ENCODE peak calls at places on chromosomes 11 and 22, in nine cellular contexts. Z is B cell, X is BJ, G is astrocyte of the spinal cord, Q is heart left ventricle, L is body of pancreas, T is MCF 10A, W is fibroblast of the aortic adventitia, V is RWPE1. U is an unnamed sample.

GRCh38 chr22:24500251-24500820 is 5.2 kb downstream of the UPB1 start:
- DNase-seq in W (no peak), Z (no peak), T (no peak), L (no peak), X (no peak), V (peak), Q (peak), G (no peak), U (peak)

GRCh38 chr22:40215266-40215665 is 37.5 kb downstream of the TNRC6B start:
- DNase-seq in T (peak), V (no peak), G (no peak), L (peak), X (no peak), Q (no peak), Z (no peak), W (no peak), U (no peak)

GRCh38 chr11:131893103-131893502 is 522.7 kb downstream of the NTM start:
- DNase-seq in V (no peak), L (no peak), X (no peak), Z (no peak), Q (no peak), W (no peak), T (no peak), G (no peak), U (no peak)

GRCh38 chr11:97610000-97610399 is 1220.2 kb downstream of the JRKL start:
- DNase-seq in Z (no peak), T (peak), G (no peak), L (no peak), W (peak), Q (no peak), X (no peak), V (no peak), U (no peak)

GRCh38 chr11:126162286-126163030 is 49.0 kb downstream of the RPUSD4 start:
- DNase-seq in Q (no peak), X (no peak), W (no peak), V (no peak), G (no peak), L (no peak), T (no peak), Z (no peak), U (no peak)

GRCh38 chr11:86595401-86595800 is 77.0 kb downstream of the ME3 start:
- DNase-seq in W (no peak), T (no peak), L (no peak), Q (no peak), V (no peak), X (no peak), G (no peak), Z (no peak), U (peak)

GRCh38 chr11:72618801-72619200 is 55.4 kb downstream of the PDE2A start:
- DNase-seq in G (no peak), Z (no peak), V (no peak), X (no peak), T (no peak), Q (no peak), L (no peak), W (peak), U (no peak)

GRCh38 chr11:82229346-82229745 is 504.3 kb downstream of the FAM181B start:
- DNase-seq in G (peak), W (peak), Q (no peak), X (no peak), T (peak), V (peak), Z (peak), L (no peak), U (no peak)

GRCh38 chr11:29124436-29124835 is 892.4 kb downstream of the KCNA4 start:
- DNase-seq in Z (no peak), W (no peak), X (no peak), G (no peak), Q (no peak), T (no peak), V (no peak), L (no peak), U (no peak)

GRCh38 chr11:7115775-7116174 is 27.0 kb downstream of the RBMXL2 start:
- DNase-seq in G (no peak), L (no peak), T (no peak), W (peak), X (no peak), Z (no peak), V (no peak), Q (no peak), U (no peak)

GRCh38 chr22:19799322-19800190 is 39.0 kb downstream of the TBX1 start:
- DNase-seq in G (peak), X (peak), W (peak), V (no peak), Z (no peak), T (no peak), L (no peak), Q (peak), U (no peak)

GRCh38 chr11:130554241-130555055 is 106.0 kb downstream of the ADAMTS15 start:
- DNase-seq in X (no peak), W (no peak), G (no peak), L (no peak), Z (no peak), Q (no peak), T (no peak), V (peak), U (no peak)

GRCh38 chr11:48055292-48056132 is 75.2 kb downstream of the PTPRJ start:
- DNase-seq in X (no peak), T (no peak), Q (no peak), W (peak), V (no peak), G (peak), Z (peak), L (peak), U (no peak)

GRCh38 chr11:110527146-110527545 is 97.4 kb downstream of the FDX1 start:
- DNase-seq in X (no peak), G (peak), Q (no peak), V (no peak), T (no peak), L (no peak), Z (no peak), W (no peak), U (no peak)

GRCh38 chr22:48372395-48372794 is 1455.3 kb downstream of the BRD1 start:
- DNase-seq in Z (no peak), Q (no peak), V (no peak), G (no peak), W (no peak), X (no peak), L (no peak), T (no peak), U (no peak)

GRCh38 chr11:20248345-20248744 is 88.1 kb upstream of the DBX1 start:
- DNase-seq in T (no peak), V (no peak), Z (no peak), Q (no peak), G (no peak), L (no peak), W (no peak), X (no peak), U (no peak)

GRCh38 chr11:34366522-34366921 is 8.7 kb upstream of the ABTB2 start:
- DNase-seq in Q (no peak), G (no peak), T (peak), L (peak), V (no peak), Z (no peak), X (no peak), W (peak), U (no peak)

GRCh38 chr22:46386312-46386711 is 50.8 kb downstream of the TRMU start:
- DNase-seq in Q (no peak), V (no peak), W (no peak), L (no peak), X (no peak), T (no peak), G (no peak), Z (no peak), U (no peak)
- TF ChIP-seq CTCF in Q (no peak), V (no peak), W (peak), L (no peak), X (no peak), T (no peak), G (peak), Z (no peak), U (no peak)

GRCh38 chr11:23509023-23509422 is 648.7 kb upstream of the CCDC179 start:
- DNase-seq in G (peak), L (no peak), X (no peak), Z (no peak), Q (no peak), V (peak), W (no peak), T (no peak), U (no peak)
- TF ChIP-seq CTCF in G (no peak), L (no peak), X (no peak), Z (no peak), Q (no peak), V (no peak), W (no peak), T (no peak), U (no peak)

GRCh38 chr22:49933236-49933921 is 14.9 kb downstream of the CRELD2 start:
- DNase-seq in V (no peak), Z (no peak), X (no peak), T (no peak), G (no peak), W (no peak), Q (peak), L (peak), U (no peak)
- TF ChIP-seq CTCF in V (no peak), Z (no peak), X (no peak), T (no peak), G (no peak), W (no peak), Q (no peak), L (no peak), U (no peak)

GRCh38 chr11:46537121-46537520 is 56.7 kb downstream of the AMBRA1 start:
- DNase-seq in Z (no peak), V (no peak), W (peak), G (peak), X (no peak), L (no peak), T (no peak), Q (no peak), U (no peak)
- TF ChIP-seq CTCF in Z (no peak), V (no peak), W (peak), G (peak), X (peak), L (no peak), T (no peak), Q (no peak), U (peak)

GRCh38 chr11:2089536-2090165 is 49.5 kb downstream of the IGF2 start:
- DNase-seq in G (peak), X (no peak), T (peak), W (peak), Z (peak), V (peak), L (no peak), Q (no peak), U (no peak)

GRCh38 chr11:2090172-2091111 is 48.7 kb downstream of the IGF2 start:
- DNase-seq in X (no peak), T (no peak), L (no peak), Z (no peak), Q (no peak), W (no peak), G (no peak), V (no peak), U (no peak)

GRCh38 chr11:2091112-2091746 is 48.0 kb downstream of the IGF2 start:
- DNase-seq in Q (no peak), Z (no peak), G (no peak), T (no peak), L (no peak), W (no peak), V (no peak), X (no peak), U (no peak)

GRCh38 chr11:2088284-2088683 is 50.9 kb downstream of the IGF2 start:
- DNase-seq in V (no peak), G (no peak), Q (no peak), T (no peak), W (no peak), L (no peak), Z (no peak), X (no peak), U (no peak)

DNA sequence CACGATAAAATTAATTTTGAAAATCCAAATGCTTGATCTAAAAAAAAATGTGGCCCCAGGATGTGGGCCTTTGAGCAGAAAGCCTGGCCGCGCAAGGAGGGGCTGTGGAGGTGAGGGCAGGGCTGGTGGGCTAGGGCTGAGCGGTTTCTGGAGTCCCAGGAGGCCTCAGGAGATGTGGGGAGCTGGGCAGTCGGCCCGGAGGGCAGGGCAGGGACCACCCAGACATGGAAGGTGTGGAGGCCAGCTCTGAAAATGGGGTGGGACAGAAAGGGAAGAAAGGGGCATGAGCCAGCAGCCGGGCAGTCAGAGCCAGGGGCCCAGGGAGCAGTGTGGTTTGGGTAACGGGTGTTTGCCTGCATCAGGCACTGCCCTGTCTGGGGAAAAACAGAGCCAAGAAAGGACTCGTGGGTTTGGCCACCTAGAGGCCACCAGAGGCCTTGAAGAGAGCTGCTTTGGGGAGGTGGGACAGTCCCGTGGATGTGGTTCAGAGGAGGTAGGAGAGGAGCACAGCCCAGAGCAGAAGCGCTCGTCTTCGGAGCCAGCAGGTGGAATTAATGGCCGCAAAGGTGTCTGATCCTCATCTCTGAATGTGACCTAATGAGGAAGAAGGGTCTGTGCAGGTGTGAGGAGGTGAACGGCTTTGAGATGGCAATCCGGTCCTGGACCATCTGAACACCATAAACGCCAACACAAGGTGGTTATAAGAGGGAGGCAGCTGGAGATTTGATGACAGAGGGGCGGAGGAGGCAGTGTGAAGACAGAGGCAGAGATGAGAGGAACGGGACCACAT is 50.2 kb downstream of the IGF2 start:
- DNase-seq in T (no peak), L (no peak), G (no peak), V (no peak), Q (no peak), Z (no peak), W (no peak), X (no peak), U (no peak)
- TF ChIP-seq CTCF in T (no peak), L (no peak), G (peak), V (no peak), Q (no peak), Z (no peak), W (peak), X (peak), U (no peak)

GRCh38 chr11:118325283-118325682 is 17.2 kb downstream of the CD3D start:
- DNase-seq in T (no peak), Z (no peak), W (no peak), V (no peak), G (no peak), X (no peak), Q (no peak), L (no peak), U (no peak)
- TF ChIP-seq CTCF in T (no peak), Z (no peak), W (no peak), V (no peak), G (no peak), X (no peak), Q (no peak), L (no peak), U (no peak)

DNA sequence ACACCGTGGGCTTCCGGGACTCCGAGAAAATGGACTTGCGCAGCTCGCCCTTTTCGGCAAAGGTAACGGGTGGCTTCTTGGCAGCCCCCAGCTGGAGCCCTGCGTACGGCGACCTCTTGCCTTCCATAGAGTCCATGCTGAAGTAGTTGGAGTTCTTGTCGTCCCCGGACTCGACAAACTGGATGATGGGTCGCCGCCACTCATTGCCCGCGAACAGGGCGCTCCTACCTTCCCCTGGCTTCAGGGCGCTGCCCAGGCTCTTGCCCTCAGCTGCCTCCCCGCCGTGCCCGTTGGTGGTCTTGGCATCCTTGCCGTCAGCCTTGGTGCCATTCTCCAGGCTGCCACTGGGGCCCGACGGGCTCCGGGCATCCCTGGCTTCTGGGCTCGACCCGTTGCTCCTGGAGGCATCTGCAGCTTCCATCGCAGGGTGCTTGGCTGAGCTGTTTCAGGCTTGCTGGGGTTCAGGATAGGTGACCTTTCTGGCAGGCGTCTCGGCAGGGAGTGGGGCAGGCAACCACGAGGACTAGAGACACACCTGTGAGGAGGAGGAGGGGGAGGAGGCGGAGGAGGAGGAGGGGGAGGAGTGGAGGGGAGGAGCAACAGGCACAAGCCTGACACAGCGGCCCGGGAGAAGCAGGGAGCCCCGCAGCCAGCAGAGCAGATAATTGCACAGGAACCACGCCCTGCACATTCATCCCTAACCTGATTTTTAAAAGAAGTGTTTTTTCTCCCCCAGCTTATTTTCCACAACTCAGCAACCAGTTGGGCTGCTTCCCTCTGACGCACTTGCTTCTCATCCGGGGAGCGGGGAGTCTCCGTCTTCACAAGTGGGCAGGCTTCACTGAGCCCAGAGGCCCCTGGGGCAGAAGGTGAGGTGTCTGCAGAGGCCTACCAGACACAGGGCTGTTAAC is at the start of gene TRIM29:
- DNase-seq in Q (no peak), V (peak), G (no peak), X (no peak), L (peak), Z (no peak), T (peak), W (no peak), U (no peak)
- TF ChIP-seq CTCF in Q (no peak), V (peak), G (no peak), X (no peak), L (no peak), Z (no peak), T (peak), W (no peak), U (no peak)

GRCh38 chr11:79259800-79260199 is 181.0 kb downstream of the TENM4 start:
- DNase-seq in X (no peak), V (no peak), W (no peak), T (peak), L (no peak), G (no peak), Q (no peak), Z (no peak), U (no peak)
- TF ChIP-seq CTCF in X (no peak), V (no peak), W (peak), T (no peak), L (peak), G (peak), Q (no peak), Z (no peak), U (peak)

GRCh38 chr11:5553347-5553746 is 5.0 kb upstream of the OR52H1 start:
- DNase-seq in X (no peak), G (no peak), L (no peak), W (peak), Z (no peak), V (no peak), T (no peak), Q (no peak), U (no peak)
- TF ChIP-seq CTCF in X (no peak), G (peak), L (no peak), W (peak), Z (no peak), V (peak), T (peak), Q (no peak), U (no peak)

GRCh38 chr11:11640152-11640551 is 18.3 kb upstream of the GALNT18 start:
- DNase-seq in Z (no peak), V (no peak), T (no peak), X (no peak), W (no peak), Q (no peak), G (peak), L (no peak), U (no peak)
- TF ChIP-seq CTCF in Z (no peak), V (no peak), T (no peak), X (no peak), W (no peak), Q (no peak), G (no peak), L (no peak), U (no peak)